ENCODE peak calls at places on chromosomes 13 and 19, in ten cellular contexts. J is astrocyte, D is DND-41, C is mesenchymal stem cell, P is SK-N-SH, Z is HCT116, I is H1, F is PC-3, Y is keratinocyte, B is fibroblast of lung. O is an unnamed sample.

GRCh38 chr13:98401936-98402335 is 175.0 kb downstream of the STK24 start:
- DNase-seq in B (no peak), J (no peak), Z (no peak), P (no peak), C (no peak), I (no peak), F (no peak), Y (no peak), D (no peak), O (no peak)

GRCh38 chr19:8366121-8366581 is 2.2 kb downstream of the ANGPTL4 start:
- DNase-seq in J (no peak), C (peak; percentile 25), I (no peak), P (no peak), Z (no peak), F (no peak), Y (no peak), D (no peak), B (no peak), O (no peak)

GRCh38 chr19:47470447-47471195 is 1.1 kb downstream of the SLC8A2 start:
- DNase-seq in D (no peak), F (no peak), Z (no peak), B (no peak), P (no peak), I (no peak), C (no peak), Y (no peak), J (no peak), O (no peak)

GRCh38 chr13:98325724-98326123 is 148.7 kb upstream of the RNF113B start:
- DNase-seq in Z (no peak), F (no peak), I (no peak), C (no peak), Y (no peak), D (no peak), B (no peak), J (no peak), P (no peak), O (no peak)

GRCh38 chr13:36294061-36294460 is 3.6 kb downstream of the CCDC169 start:
- DNase-seq in Z (no peak), I (no peak), Y (no peak), B (no peak), C (no peak), D (no peak), F (no peak), J (no peak), P (no peak), O (no peak)

GRCh38 chr13:79869326-79869725 is 388.4 kb downstream of the NDFIP2 start:
- DNase-seq in F (peak; percentile 22), B (peak; percentile 28), P (no peak), I (no peak), J (peak; percentile 21), D (no peak), C (peak; percentile 44), Z (no peak), Y (no peak), O (no peak)

GRCh38 chr19:45691516-45692186 is at the start of gene SNRPD2:
- DNase-seq in F (peak; percentile 89), I (peak; percentile 97), Y (peak; percentile 81), D (peak; percentile 94), Z (peak; percentile 86), C (peak; percentile 98), B (peak; percentile 92), J (peak; percentile 89), P (peak; percentile 88), O (peak; percentile 98)

GRCh38 chr19:35621708-35622107 is 7.1 kb upstream of the RBM42 start:
- DNase-seq in Z (no peak), I (no peak), F (no peak), P (no peak), D (no peak), C (no peak), B (no peak), Y (no peak), J (no peak), O (no peak)

GRCh38 chr19:13757805-13758772 is 6.2 kb upstream of the MRI1 start:
- DNase-seq in Z (no peak), J (no peak), F (no peak), Y (no peak), C (no peak), I (no peak), P (no peak), D (no peak), B (no peak), O (no peak)

GRCh38 chr13:29664591-29664990 is 69.1 kb upstream of the SLC7A1 start:
- DNase-seq in D (no peak), J (no peak), I (no peak), P (no peak), C (no peak), Y (no peak), F (no peak), Z (no peak), B (no peak), O (no peak)

GRCh38 chr19:44649578-44650145 is 6.0 kb downstream of the PVR start:
- DNase-seq in Z (no peak), P (no peak), B (no peak), F (no peak), J (no peak), Y (no peak), C (no peak), D (no peak), I (no peak), O (no peak)

GRCh38 chr19:44653977-44654784 is 10.5 kb downstream of the PVR start:
- DNase-seq in C (peak; percentile 52), Y (no peak), D (peak; percentile 65), F (peak; percentile 48), Z (no peak), J (peak; percentile 11), B (peak; percentile 32), I (peak; percentile 83), P (no peak), O (peak; percentile 89)

GRCh38 chr19:44648536-44649370 is 5.0 kb downstream of the PVR start:
- DNase-seq in Z (no peak), C (peak; percentile 56), Y (no peak), J (peak; percentile 33), P (no peak), I (no peak), B (peak; percentile 45), D (no peak), F (peak; percentile 59), O (no peak)

GRCh38 chr19:44657211-44657921 is 13.7 kb downstream of the PVR start:
- DNase-seq in Z (no peak), Y (no peak), B (peak; percentile 45), D (peak; percentile 69), F (peak; percentile 54), J (peak; percentile 24), P (peak; percentile 86), I (peak; percentile 95), C (peak; percentile 68), O (peak; percentile 94)

DNA sequence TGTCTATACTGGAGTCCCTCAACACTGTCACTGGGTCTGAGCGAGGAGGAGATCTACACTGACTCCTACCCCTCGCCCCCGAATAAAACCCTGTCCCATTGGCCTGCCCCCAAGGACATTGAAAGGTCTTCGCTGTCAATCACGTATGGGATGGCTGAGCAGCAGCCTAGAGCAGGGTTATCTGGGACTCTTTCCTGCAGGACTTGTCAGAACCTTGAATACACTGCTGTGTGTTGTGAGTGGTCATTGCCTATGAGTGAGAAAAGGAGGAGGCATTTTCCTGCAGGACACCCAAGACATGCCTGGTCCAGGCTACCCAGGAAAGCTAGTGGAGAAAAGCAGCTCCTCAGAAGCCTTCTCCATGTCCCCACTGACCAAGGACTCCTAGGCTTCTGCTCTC is 9.6 kb downstream of the PVR start:
- DNase-seq in J (no peak), F (no peak), C (no peak), I (no peak), Z (no peak), Y (no peak), B (no peak), P (no peak), D (no peak), O (no peak)
- H3K36me3 ChIP-seq in J (peaks cover 61% of the 10 kb centered on the region), F (peaks cover 52% of the 10 kb centered on the region), C (peaks cover 86% of the 10 kb centered on the region), I (peaks cover 35% of the 10 kb centered on the region), Z (peaks cover 85% of the 10 kb centered on the region), Y (peaks cover 69% of the 10 kb centered on the region), B (peaks cover 47% of the 10 kb centered on the region), P (peaks cover 58% of the 10 kb centered on the region), D (no peaks in the 10 kb centered on the region), O (peaks cover 82% of the 10 kb centered on the region)

DNA sequence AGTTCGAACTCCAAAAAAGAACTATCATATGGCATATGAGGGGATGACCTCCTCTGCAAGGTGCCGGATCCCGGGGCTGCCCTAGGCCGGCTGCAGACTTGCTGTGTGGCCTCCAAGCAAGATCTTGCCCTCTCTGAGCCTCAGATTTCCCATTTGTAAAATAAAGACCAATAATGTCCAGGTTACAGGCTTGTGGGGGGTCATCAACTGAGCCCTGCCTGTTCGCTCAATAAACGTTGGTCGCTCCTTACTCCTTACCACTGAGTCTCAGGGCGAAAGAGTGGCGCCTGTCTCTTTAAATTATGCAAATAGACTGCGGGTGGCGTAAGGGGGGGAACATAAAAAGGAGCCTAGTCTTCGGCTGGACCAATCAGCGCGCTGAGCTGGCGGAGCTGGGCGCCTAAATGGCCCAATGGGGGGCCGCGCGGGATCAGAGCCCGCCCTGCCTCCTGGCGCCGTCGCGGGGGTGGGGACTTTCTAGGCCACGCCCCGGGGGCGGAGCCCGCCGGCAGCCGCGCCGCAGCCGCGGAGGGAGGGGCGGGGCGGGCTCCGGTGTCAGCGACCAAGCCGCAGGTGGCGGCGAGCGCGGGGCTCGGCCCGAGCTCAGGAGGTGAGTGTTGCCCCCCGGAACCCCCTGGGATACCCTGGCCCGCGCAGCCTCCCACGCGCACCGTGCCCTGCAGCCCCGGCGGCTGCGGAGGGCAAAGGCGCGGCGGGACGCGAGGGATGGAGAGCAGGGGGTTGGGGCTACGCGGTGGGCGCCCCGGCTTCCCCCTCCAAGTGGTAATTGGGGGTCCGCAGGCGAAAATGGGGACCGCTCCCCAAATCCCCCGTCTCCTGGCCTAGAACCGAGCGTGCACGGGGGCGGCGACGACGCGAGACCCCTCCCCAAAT is 3.8 kb upstream of the FCHO1 start:
- DNase-seq in F (peak; percentile 97), B (peak; percentile 90), Y (peak; percentile 41), D (peak; percentile 96), J (peak; percentile 80), Z (peak; percentile 93), P (peak; percentile 100), I (peak; percentile 95), C (peak; percentile 92), O (peak; percentile 96)
- H3K27ac ChIP-seq in F (no peak overlapping the region), B (no peak overlapping the region), Y (no peak overlapping the region), D (peak overlapping the region; percentile 87), J (no peak overlapping the region), Z (no peak overlapping the region), P (no peak overlapping the region), I (no peak overlapping the region), C (no peak overlapping the region), O (no peak overlapping the region)

DNA sequence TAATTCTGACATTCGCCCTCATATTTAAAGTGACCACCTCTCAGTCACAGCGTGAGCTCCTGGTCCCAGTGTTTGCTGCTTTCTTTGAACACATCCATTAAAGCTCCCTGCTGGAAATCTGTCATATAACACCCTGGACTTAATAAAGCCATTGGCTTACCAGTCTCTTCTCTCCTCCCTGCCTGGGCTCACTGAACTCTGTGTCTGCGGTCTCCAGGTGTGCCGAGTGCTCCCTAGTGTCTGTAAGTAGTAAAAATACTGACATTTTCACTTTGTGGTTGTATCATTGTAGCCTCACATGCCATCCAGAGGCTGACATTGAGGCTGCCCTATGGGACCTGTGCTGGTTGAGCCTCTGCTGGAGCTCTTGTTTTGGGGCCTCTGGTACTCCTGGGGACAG is 2.6 kb upstream of the PSG11 start:
- DNase-seq in B (no peak), Y (no peak), D (no peak), P (no peak), J (no peak), I (no peak), F (no peak), Z (no peak), C (no peak), O (no peak)
- H3K9ac ChIP-seq in B (no peak overlapping the region), Y (no peak overlapping the region), D (no peak overlapping the region), P (no peak overlapping the region), J (no peak overlapping the region), I (no peak overlapping the region), F (no peak overlapping the region), Z (no peak overlapping the region), C (no peak overlapping the region), O (no peak overlapping the region)

GRCh38 chr19:56097776-56098175 is 23.3 kb downstream of the ZNF787 start:
- DNase-seq in I (no peak), B (no peak), Y (no peak), P (no peak), F (no peak), D (no peak), Z (no peak), C (no peak), J (no peak), O (peak; percentile 32)
- H3K36me3 ChIP-seq in I (peaks cover 4% of the 10 kb centered on the region), B (peaks cover 7% of the 10 kb centered on the region), Y (peaks cover 12% of the 10 kb centered on the region), P (peaks cover 3% of the 10 kb centered on the region), F (peaks cover 46% of the 10 kb centered on the region), D (peaks cover 67% of the 10 kb centered on the region), Z (peaks cover 13% of the 10 kb centered on the region), C (peaks cover 81% of the 10 kb centered on the region), J (no peaks in the 10 kb centered on the region), O (peaks cover 33% of the 10 kb centered on the region)

O was measured in endodermal cell.